ENCODE peak calls at places on chromosomes 4 and X, in four cellular contexts. J is posterior vena cava, G is HTR-8/SVneo, H is EH. R is an unnamed sample.

GRCh38 chrX:150370589-150371312 is 7.6 kb downstream of the MAMLD1 start:
- DNase-seq in J (no peak), G (no peak), H (peak; percentile 51), R (no peak)

GRCh38 chr4:70688795-70689231 is 481 bp downstream of the UTP3 start:
- DNase-seq in J (no peak), G (no peak), H (peak; percentile 31), R (no peak)

GRCh38 chrX:154380153-154380552 is 1.1 kb downstream of the EMD start:
- DNase-seq in J (no peak), G (no peak), H (no peak), R (no peak)

GRCh38 chrX:47502591-47503222 is 19.7 kb upstream of the ZNF41 start:
- DNase-seq in J (no peak), G (no peak), H (peak; percentile 73), R (no peak)

GRCh38 chr4:7073526-7074390 is 5.9 kb upstream of the GRPEL1 start:
- DNase-seq in J (no peak), G (peak; percentile 83), H (peak; percentile 71), R (no peak)

GRCh38 chr4:99324978-99325377 is 3.8 kb upstream of the ADH1B start:
- DNase-seq in J (peak; percentile 88), G (no peak), H (peak; percentile 89), R (no peak)

GRCh38 chr4:84481879-84482245 is 17.2 kb downstream of the NKX6-1 start:
- DNase-seq in J (no peak), G (no peak), H (no peak), R (no peak)

GRCh38 chr4:39518484-39518883 is 8.8 kb downstream of the UGDH start:
- DNase-seq in J (no peak), G (no peak), H (no peak), R (no peak)